ENCODE peak calls at places on chromosomes 2 and 18, in ten cellular contexts. B is H4; F is NCI-H226; N is stimulated activated CD4-positive, alpha-beta T cell treated with anti-CD3 and anti-CD28 coated beads, Interleukin-15, amount 100 ng/mL, for 1 hour; W is SK-N-SH; A is T-helper 9 cell; P is NCI-H345; E is stimulated activated CD8-positive, alpha-beta memory T cell treated with anti-CD3 and anti-CD28 coated beads, Interleukin-4, amount 100 ng/mL, for 24 hours; Z is A549; K is MCF 10A. U is an unnamed sample.

GRCh38 chr18:64436111-64436510 is 287.2 kb upstream of the LINC00305 start:
- DNase-seq in Z (no peak), N (no peak), E (no peak), P (no peak), A (no peak), F (no peak), W (no peak), B (no peak), K (no peak), U (no peak)

GRCh38 chr2:239114119-239114581 is 266.3 kb downstream of the TWIST2 start:
- DNase-seq in A (no peak), E (no peak), W (peak), P (no peak), Z (no peak), N (no peak), K (no peak), B (peak), F (peak), U (no peak)

GRCh38 chr2:228541794-228542193 is 360.3 kb upstream of the SPHKAP start:
- DNase-seq in N (no peak), K (peak), P (no peak), A (no peak), F (peak), E (no peak), B (peak), Z (no peak), W (no peak), U (no peak)

GRCh38 chr2:105438104-105438929 is 39.5 kb upstream of the FHL2 start:
- DNase-seq in N (no peak), P (peak), W (peak), Z (no peak), B (peak), F (no peak), A (no peak), K (no peak), E (no peak), U (no peak)

GRCh38 chr2:25743132-25743830 is 69.9 kb upstream of the DTNB start:
- DNase-seq in Z (no peak), F (no peak), K (no peak), B (no peak), E (no peak), N (no peak), A (no peak), W (no peak), P (no peak), U (no peak)

GRCh38 chr2:109597283-109597682 is 16.5 kb downstream of the SEPTIN10 start:
- DNase-seq in E (no peak), K (no peak), P (no peak), A (no peak), Z (no peak), B (no peak), F (no peak), N (no peak), W (no peak), U (no peak)

GRCh38 chr2:46350030-46350699 is 53.0 kb downstream of the EPAS1 start:
- DNase-seq in W (peak), P (no peak), N (no peak), Z (no peak), E (no peak), F (no peak), K (no peak), A (no peak), B (no peak), U (no peak)

GRCh38 chr18:62781893-62782292 is 66.6 kb downstream of the PHLPP1 start:
- DNase-seq in F (peak), E (no peak), N (no peak), Z (no peak), W (no peak), P (peak), A (no peak), B (no peak), K (peak), U (no peak)

GRCh38 chr2:209687261-209687660 is 84.4 kb upstream of the UNC80 start:
- DNase-seq in A (no peak), F (no peak), N (no peak), Z (no peak), W (no peak), E (no peak), K (peak), B (no peak), P (no peak), U (no peak)

GRCh38 chr2:26838121-26838906 is 9.6 kb upstream of the DPYSL5 start:
- DNase-seq in Z (no peak), K (peak), E (no peak), N (no peak), F (no peak), W (no peak), B (no peak), P (no peak), A (no peak), U (no peak)

GRCh38 chr18:60975419-60975818 is 357.8 kb upstream of the CDH20 start:
- DNase-seq in W (no peak), K (no peak), B (no peak), Z (no peak), N (no peak), F (no peak), E (no peak), A (no peak), P (no peak), U (no peak)

GRCh38 chr2:218517434-218518206 is 50.5 kb downstream of the USP37 start:
- DNase-seq in Z (no peak), E (no peak), B (no peak), K (no peak), A (no peak), W (no peak), F (peak), N (no peak), P (no peak), U (no peak)

GRCh38 chr2:54657664-54658083 is 65.8 kb upstream of the EML6 start:
- DNase-seq in P (peak), Z (peak), A (no peak), F (peak), E (peak), B (peak), W (peak), K (peak), N (no peak), U (no peak)

GRCh38 chr18:12862467-12862866 is 21.6 kb downstream of the PTPN2 start:
- DNase-seq in N (no peak), Z (no peak), F (no peak), E (no peak), A (no peak), K (peak), P (peak), W (no peak), B (peak), U (no peak)

U was measured in NCI-H1048.